ENCODE peak calls at places on chromosomes 11 and 22, in six cellular contexts. O is adipocyte, W is upper lobe of left lung, Q is GM06990, R is brain microvascular endothelial cell, B is tibial nerve. C is an unnamed sample.

GRCh38 chr11:74978041-74978440 is 10.7 kb upstream of the NEU3 start:
- DNase-seq in O (no peak), W (no peak), Q (no peak), R (no peak), B (no peak), C (no peak)

GRCh38 chr11:35285471-35285870 is 133.9 kb downstream of the SLC1A2 start:
- DNase-seq in O (no peak), W (no peak), Q (no peak), R (no peak), B (no peak), C (no peak)

GRCh38 chr11:61189933-61190332 is 13.4 kb upstream of the PGA3 start:
- DNase-seq in O (no peak), W (no peak), Q (no peak), R (peak), B (no peak), C (no peak)

GRCh38 chr22:47277511-47277910 is 515.1 kb downstream of the TBC1D22A start:
- DNase-seq in O (no peak), W (no peak), Q (no peak), R (no peak), B (no peak), C (no peak)

GRCh38 chr22:26748845-26749244 is 91.5 kb downstream of the MIAT start:
- DNase-seq in O (no peak), W (no peak), Q (no peak), R (no peak), B (no peak), C (no peak)

GRCh38 chr11:92257536-92257935 is 32.9 kb downstream of the FAT3 start:
- DNase-seq in O (no peak), W (no peak), Q (no peak), R (no peak), B (no peak), C (no peak)

GRCh38 chr11:74633406-74634393 is 41.3 kb downstream of the POLD3 start:
- DNase-seq in O (no peak), W (no peak), Q (no peak), R (no peak), B (no peak), C (no peak)

GRCh38 chr11:16899708-16900107 is 114.5 kb downstream of the PLEKHA7 start:
- DNase-seq in O (no peak), W (no peak), Q (no peak), R (no peak), B (no peak), C (no peak)

GRCh38 chr11:85536438-85536837 is 90.7 kb downstream of the DLG2 start:
- DNase-seq in O (no peak), W (peak), Q (no peak), R (no peak), B (no peak), C (no peak)

GRCh38 chr11:79167510-79168188 is 273.2 kb downstream of the TENM4 start:
- DNase-seq in O (no peak), W (no peak), Q (no peak), R (no peak), B (no peak), C (no peak)

GRCh38 chr22:39724390-39724789 is 153.8 kb downstream of the CACNA1I start:
- DNase-seq in O (no peak), W (no peak), Q (no peak), R (no peak), B (no peak), C (peak)

GRCh38 chr11:45301537-45302246 is 15.6 kb upstream of the SYT13 start:
- DNase-seq in O (no peak), W (no peak), Q (no peak), R (no peak), B (no peak), C (no peak)

GRCh38 chr11:104484784-104485554 is 321.0 kb upstream of the PDGFD start:
- DNase-seq in O (no peak), W (no peak), Q (no peak), R (no peak), B (no peak), C (no peak)

GRCh38 chr22:19591568-19591967 is 67.4 kb upstream of the CLDN5 start:
- DNase-seq in O (no peak), W (no peak), Q (no peak), R (no peak), B (no peak), C (no peak)

GRCh38 chr11:81245791-81246190 is 1487.9 kb downstream of the FAM181B start:
- DNase-seq in O (no peak), W (no peak), Q (no peak), R (no peak), B (no peak), C (no peak)

GRCh38 chr11:13923716-13924650 is 38.5 kb upstream of the SPON1 start:
- DNase-seq in O (no peak), W (no peak), Q (peak), R (no peak), B (no peak), C (no peak)

GRCh38 chr11:82842019-82842418 is 58.2 kb downstream of the PRCP start:
- DNase-seq in O (no peak), W (no peak), Q (no peak), R (no peak), B (no peak), C (no peak)

GRCh38 chr11:129803533-129803932 is 12.1 kb upstream of the TMEM45B start:
- DNase-seq in O (no peak), W (no peak), Q (no peak), R (no peak), B (no peak), C (no peak)

GRCh38 chr11:130631119-130631518 is 182.7 kb downstream of the ADAMTS15 start:
- DNase-seq in O (peak), W (no peak), Q (no peak), R (peak), B (no peak), C (peak)

GRCh38 chr22:47164514-47165337 is 402.3 kb downstream of the TBC1D22A start:
- DNase-seq in O (no peak), W (no peak), Q (no peak), R (no peak), B (peak), C (peak)

GRCh38 chr11:63813563-63814382 is 517 bp downstream of the SPINDOC start:
- DNase-seq in O (peak), W (peak), Q (peak), R (peak), B (peak), C (no peak)

GRCh38 chr22:35102663-35103062 is 36.7 kb downstream of the ISX start:
- DNase-seq in O (peak), W (no peak), Q (peak), R (peak), B (no peak), C (no peak)

GRCh38 chr11:2940930-2941821 is 12.0 kb upstream of the PHLDA2 start:
- DNase-seq in O (no peak), W (peak), Q (no peak), R (no peak), B (no peak), C (no peak)

GRCh38 chr11:65617990-65618751 is 2.6 kb downstream of the PCNX3 start:
- DNase-seq in O (no peak), W (peak), Q (no peak), R (no peak), B (no peak), C (no peak)

GRCh38 chr11:12675951-12676711 is 1.9 kb downstream of the TEAD1 start:
- DNase-seq in O (peak), W (no peak), Q (no peak), R (no peak), B (no peak), C (no peak)

GRCh38 chr22:29341849-29342127 is 26.3 kb upstream of the RASL10A start:
- DNase-seq in O (no peak), W (no peak), Q (no peak), R (no peak), B (no peak), C (no peak)

GRCh38 chr11:88469828-88470227 is 132.3 kb upstream of the CTSC start:
- DNase-seq in O (peak), W (no peak), Q (no peak), R (no peak), B (no peak), C (no peak)

GRCh38 chr11:19380375-19380774 is 139.6 kb upstream of the E2F8 start:
- DNase-seq in O (peak), W (no peak), Q (no peak), R (peak), B (no peak), C (no peak)

GRCh38 chr22:36052505-36052941 is 23.9 kb upstream of the RBFOX2 start:
- DNase-seq in O (no peak), W (no peak), Q (no peak), R (peak), B (no peak), C (no peak)

GRCh38 chr11:12087075-12087775 is 23.2 kb upstream of the MICAL2 start:
- DNase-seq in O (peak), W (no peak), Q (no peak), R (peak), B (no peak), C (no peak)

GRCh38 chr22:19962909-19963806 is 21.5 kb upstream of the TXNRD2 start:
- DNase-seq in O (peak), W (no peak), Q (no peak), R (peak), B (no peak), C (no peak)

GRCh38 chr22:19036523-19037273 is 85.5 kb downstream of the DGCR2 start:
- DNase-seq in O (no peak), W (peak), Q (no peak), R (no peak), B (no peak), C (no peak)

GRCh38 chr11:16924826-16925494 is 89.3 kb downstream of the PLEKHA7 start:
- DNase-seq in O (peak), W (peak), Q (no peak), R (peak), B (no peak), C (no peak)

GRCh38 chr22:36296690-36297089 is 43.8 kb downstream of the APOL1 start:
- DNase-seq in O (no peak), W (no peak), Q (no peak), R (no peak), B (no peak), C (no peak)

GRCh38 chr22:48700566-48701295 is 1126.9 kb downstream of the BRD1 start:
- DNase-seq in O (no peak), W (no peak), Q (no peak), R (no peak), B (no peak), C (no peak)

GRCh38 chr11:112227471-112227870 is 1.2 kb downstream of the PTS start:
- DNase-seq in O (no peak), W (no peak), Q (no peak), R (no peak), B (no peak), C (no peak)
- H3K4me3 ChIP-seq in O (peak), W (no peak), Q (peak), R (peak), B (peak), C (peak)

GRCh38 chr11:114063829-114064201 is 4.3 kb downstream of the ZBTB16 start:
- DNase-seq in O (no peak), W (peak), Q (no peak), R (no peak), B (no peak), C (no peak)
- H3K4me3 ChIP-seq in O (peak), W (peak), Q (no peak), R (no peak), B (peak), C (peak)

GRCh38 chr11:46553746-46554204 is 40.0 kb downstream of the AMBRA1 start:
- DNase-seq in O (no peak), W (no peak), Q (no peak), R (no peak), B (no peak), C (no peak)
- H3K4me3 ChIP-seq in O (peak), W (no peak), Q (no peak), R (no peak), B (no peak), C (peak)

DNA sequence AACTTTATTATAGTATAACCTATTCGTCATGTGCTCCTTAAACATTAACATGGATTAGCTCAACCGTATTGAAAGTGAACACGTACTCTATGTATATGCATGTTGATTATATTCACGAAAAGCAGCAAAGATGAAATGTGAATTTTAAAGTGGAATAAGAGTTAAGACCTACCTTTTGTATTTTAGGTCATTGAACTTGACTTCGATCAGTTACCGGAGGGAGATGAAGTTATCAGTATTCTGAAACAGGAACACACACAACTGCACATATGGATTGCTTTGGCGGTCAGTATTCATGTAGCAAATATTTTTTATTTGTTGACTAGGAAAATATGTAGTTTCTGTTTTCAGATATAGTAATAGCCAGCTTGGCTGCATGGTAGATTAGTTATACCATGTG is 1.4 kb downstream of the CTR9 start:
- DNase-seq in O (no peak), W (no peak), Q (no peak), R (no peak), B (no peak), C (no peak)
- H3K4me3 ChIP-seq in O (peak), W (no peak), Q (peak), R (no peak), B (no peak), C (peak)

DNA sequence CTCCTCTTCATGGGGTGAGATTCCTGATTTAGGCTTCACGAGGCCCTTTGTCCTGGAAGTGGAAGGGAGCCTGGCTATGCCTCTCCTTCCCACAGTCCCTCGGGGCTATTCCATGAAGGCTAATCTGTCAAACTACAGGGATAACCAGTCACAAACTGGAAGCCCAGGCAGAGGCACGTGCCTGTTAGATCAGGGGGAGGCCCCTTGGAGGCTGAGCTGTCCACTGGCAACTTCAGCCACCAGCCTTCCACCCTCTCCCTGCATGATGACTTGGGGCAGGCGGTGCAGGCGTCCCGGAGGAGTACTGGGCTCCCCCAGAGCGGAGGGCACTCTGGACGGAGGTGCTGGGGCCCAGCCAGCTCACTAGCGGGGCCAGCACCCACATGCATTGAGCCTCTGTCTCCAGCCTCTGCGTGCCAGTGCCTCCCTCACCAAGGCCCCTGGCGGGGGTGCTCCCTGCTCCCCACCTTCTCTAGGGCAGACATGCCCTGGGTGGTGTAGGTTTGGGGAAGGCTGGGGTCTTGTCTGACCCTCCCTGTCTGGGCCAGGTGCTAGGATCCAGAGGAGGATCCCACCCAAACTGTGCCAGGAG is 42.9 kb downstream of the WNT11 start:
- DNase-seq in O (no peak), W (peak), Q (no peak), R (no peak), B (no peak), C (no peak)
- H3K4me3 ChIP-seq in O (no peak), W (no peak), Q (no peak), R (no peak), B (no peak), C (no peak)

GRCh38 chr11:69617682-69618081 is 23.3 kb upstream of the CCND1 start:
- DNase-seq in O (no peak), W (peak), Q (no peak), R (no peak), B (no peak), C (no peak)

GRCh38 chr11:69617220-69617619 is 23.7 kb upstream of the CCND1 start:
- DNase-seq in O (no peak), W (no peak), Q (no peak), R (no peak), B (no peak), C (no peak)

GRCh38 chr11:69624293-69624692 is 16.7 kb upstream of the CCND1 start:
- DNase-seq in O (no peak), W (no peak), Q (no peak), R (no peak), B (no peak), C (no peak)

GRCh38 chr11:69618237-69618636 is 22.7 kb upstream of the CCND1 start:
- DNase-seq in O (no peak), W (no peak), Q (no peak), R (no peak), B (no peak), C (no peak)

GRCh38 chr11:69620663-69621290 is 20.2 kb upstream of the CCND1 start:
- DNase-seq in O (no peak), W (no peak), Q (no peak), R (no peak), B (no peak), C (no peak)
- H3K4me3 ChIP-seq in O (no peak), W (no peak), Q (no peak), R (no peak), B (no peak), C (no peak)

GRCh38 chr11:32792948-32793475 is 1.4 kb downstream of the CCDC73 start:
- DNase-seq in O (peak), W (no peak), Q (no peak), R (peak), B (peak), C (no peak)
- H3K4me3 ChIP-seq in O (peak), W (no peak), Q (no peak), R (no peak), B (peak), C (peak)

C was measured in coronary artery.